ENCODE peak calls at places on chromosome X, in ten cellular contexts. F, S, T, N, J, I, D, V, Z and L are unnamed samples.

GRCh38 chrX:129772796-129773431 is 6.8 kb upstream of the SASH3 start:
- DNase-seq in D (no peak), J (peak), T (no peak), V (no peak), Z (no peak), S (no peak), I (no peak), F (no peak), N (no peak), L (peak)

GRCh38 chrX:155841232-155841631 is 39.9 kb upstream of the VAMP7 start:
- DNase-seq in N (no peak), F (no peak), I (no peak), J (no peak), Z (no peak), T (no peak), D (no peak), V (no peak), S (no peak), L (peak)

GRCh38 chrX:29797156-29797555 is 418.2 kb upstream of the MAGEB2 start:
- DNase-seq in D (no peak), N (no peak), V (no peak), Z (no peak), F (no peak), I (no peak), J (no peak), T (no peak), S (no peak), L (no peak)

GRCh38 chrX:68684291-68684918 is 36.9 kb downstream of the STARD8 start:
- DNase-seq in I (no peak), Z (no peak), S (peak), T (peak), N (peak), D (no peak), F (no peak), J (peak), V (no peak), L (peak)

GRCh38 chrX:126820700-126821420 is 1.3 kb downstream of the PRR32 start:
- DNase-seq in V (no peak), N (no peak), J (no peak), F (no peak), Z (no peak), D (no peak), I (no peak), S (no peak), T (no peak), L (no peak)

GRCh38 chrX:101462892-101463291 is 22.4 kb upstream of the ARMCX4 start:
- DNase-seq in D (no peak), Z (no peak), F (peak), N (peak), T (no peak), J (no peak), I (no peak), S (no peak), V (peak), L (peak)

GRCh38 chrX:53321216-53321942 is 40.0 kb upstream of the IQSEC2 start:
- DNase-seq in J (no peak), V (no peak), D (no peak), N (no peak), Z (no peak), F (no peak), S (no peak), T (no peak), I (no peak), L (peak)

GRCh38 chrX:100976211-100976610 is 6.7 kb downstream of the ARL13A start:
- DNase-seq in Z (no peak), T (no peak), V (peak), N (no peak), J (no peak), I (no peak), F (no peak), D (no peak), S (no peak), L (no peak)

GRCh38 chrX:434946-435345 is 48.2 kb upstream of the PPP2R3B start:
- DNase-seq in Z (no peak), I (no peak), J (peak), N (no peak), D (peak), T (no peak), V (no peak), S (no peak), F (no peak), L (no peak)

GRCh38 chrX:8879750-8880149 is 78.6 kb upstream of the FAM9A start:
- DNase-seq in N (peak), Z (no peak), T (no peak), F (peak), V (peak), S (no peak), D (no peak), J (no peak), I (no peak), L (peak)

GRCh38 chrX:136209016-136209738 is 42.0 kb downstream of the MAP7D3 start:
- DNase-seq in N (peak), F (peak), T (peak), I (no peak), Z (peak), S (peak), D (no peak), V (peak), J (no peak), L (peak)

GRCh38 chrX:149512225-149512885 is 7.2 kb upstream of the IDS start:
- DNase-seq in N (peak), V (peak), F (peak), D (peak), T (peak), Z (no peak), S (no peak), J (no peak), I (no peak), L (peak)

GRCh38 chrX:47502591-47503222 is 19.7 kb upstream of the ZNF41 start:
- DNase-seq in T (no peak), F (no peak), J (no peak), I (no peak), N (no peak), D (no peak), V (peak), S (no peak), Z (no peak), L (no peak)

GRCh38 chrX:15834827-15835595 is 19.6 kb downstream of the AP1S2 start:
- DNase-seq in S (no peak), Z (no peak), I (no peak), J (no peak), T (no peak), F (no peak), V (peak), D (no peak), N (no peak), L (no peak)

GRCh38 chrX:151902813-151903591 is 9.7 kb upstream of the MAGEA4 start:
- DNase-seq in J (no peak), Z (no peak), F (peak), D (no peak), I (no peak), S (peak), V (peak), N (peak), T (peak), L (no peak)

DNA sequence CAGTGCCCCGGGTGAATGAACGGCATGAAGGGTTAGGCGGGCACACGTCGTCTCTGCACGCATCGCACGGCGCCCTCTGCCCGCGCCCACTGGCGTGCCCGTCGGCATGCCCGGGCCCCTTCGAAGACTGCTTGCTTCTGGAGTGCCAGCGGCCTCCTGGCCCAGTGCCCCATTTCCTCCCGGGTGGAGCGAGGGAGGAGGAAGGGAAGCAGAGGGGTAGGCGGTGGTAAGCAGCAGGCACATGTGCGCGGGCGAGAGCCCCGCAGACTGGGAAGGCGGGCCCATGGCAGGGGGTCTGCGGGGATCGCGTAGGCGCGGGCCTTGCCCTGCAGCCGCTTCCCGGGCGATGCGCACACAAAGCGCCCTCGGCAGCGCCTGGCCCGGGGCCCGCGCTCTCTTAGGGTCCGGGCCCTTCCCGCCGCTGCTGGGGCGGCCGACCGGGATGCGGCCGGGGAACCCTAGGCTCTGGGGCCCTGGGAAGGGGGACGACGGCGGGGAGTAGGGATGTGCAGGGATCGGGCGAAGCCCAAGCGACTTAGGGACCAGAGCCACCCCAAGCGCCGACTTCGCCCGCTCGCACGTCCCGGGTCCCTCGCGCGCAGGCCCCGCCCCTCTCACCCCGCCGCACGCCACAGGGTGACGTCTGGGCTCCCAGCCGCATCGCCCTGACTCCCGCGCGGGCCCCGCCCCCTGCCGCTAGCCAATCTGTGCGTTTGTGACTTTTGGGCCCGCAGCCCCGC is 866 bp upstream of the EMD start:
- DNase-seq in F (no peak), V (peak), J (peak), I (no peak), N (peak), T (no peak), D (no peak), S (no peak), Z (peak), L (no peak)
- TF ChIP-seq POLR2A in F (peak), V (peak), J (peak), I (peak), N (peak), T (peak), D (peak), S (peak), Z (peak), L (peak)

GRCh38 chrX:71621644-71622346 is 3.5 kb upstream of the CXCR3 start:
- DNase-seq in V (peak), J (no peak), S (no peak), N (no peak), Z (no peak), F (no peak), I (no peak), T (no peak), D (no peak), L (no peak)

GRCh38 chrX:71623105-71623450 is 4.8 kb upstream of the CXCR3 start:
- DNase-seq in I (no peak), T (no peak), F (no peak), Z (no peak), S (no peak), V (no peak), N (no peak), D (no peak), J (no peak), L (no peak)

GRCh38 chrX:71623714-71624113 is 5.4 kb upstream of the CXCR3 start:
- DNase-seq in J (no peak), N (no peak), T (no peak), Z (no peak), S (no peak), F (no peak), I (no peak), D (no peak), V (no peak), L (peak)

GRCh38 chrX:71625471-71625870 is 7.2 kb upstream of the CXCR3 start:
- DNase-seq in D (no peak), T (no peak), J (no peak), Z (no peak), N (no peak), S (no peak), V (no peak), I (no peak), F (no peak), L (no peak)

DNA sequence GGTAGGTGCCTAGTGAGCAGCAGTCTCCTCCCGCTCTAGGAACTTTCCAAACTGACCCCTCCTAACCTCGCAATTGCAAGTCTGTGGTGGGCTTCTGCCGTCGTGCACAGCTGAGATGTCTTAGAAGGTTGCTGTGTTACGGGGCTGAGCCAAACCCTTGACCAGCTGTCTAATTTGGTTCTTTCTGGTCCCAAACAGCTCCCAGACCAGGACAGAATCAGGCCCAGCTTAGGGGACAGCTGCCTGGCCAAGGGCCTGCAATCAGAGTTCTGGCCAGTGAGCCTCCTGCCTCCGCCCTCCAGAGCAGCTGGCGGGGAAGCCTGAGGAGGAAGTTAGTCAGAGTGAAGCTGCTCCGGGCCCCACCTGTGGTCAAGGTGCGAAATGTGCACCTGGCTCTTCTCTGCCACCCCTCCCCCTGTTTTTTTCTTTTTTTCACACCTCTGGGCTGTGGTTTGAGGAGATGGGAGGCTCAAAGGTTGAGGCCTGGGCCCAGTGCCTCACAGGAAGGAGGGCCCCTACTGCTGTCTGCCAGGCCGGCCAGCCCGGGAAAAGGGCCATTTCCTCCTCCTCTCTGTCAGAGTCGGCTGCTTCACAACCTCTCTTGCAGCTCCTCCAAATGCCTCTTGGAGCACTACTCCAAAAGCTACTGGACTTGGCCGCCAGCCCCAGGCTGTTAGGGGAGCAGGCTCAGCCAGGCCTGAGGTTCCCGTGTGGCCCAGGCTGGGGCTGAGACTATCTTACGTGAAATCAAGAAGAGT is 4.2 kb upstream of the CXCR3 start:
- DNase-seq in I (no peak), V (peak), S (peak), D (peak), J (peak), F (peak), N (peak), Z (peak), T (peak), L (peak)
- TF ChIP-seq POLR2A in I (no peak), V (no peak), S (no peak), D (no peak), J (no peak), F (no peak), N (no peak), Z (no peak), T (no peak), L (no peak)

GRCh38 chrX:23662187-23662586 is 5.1 kb upstream of the PRDX4 start:
- DNase-seq in D (no peak), N (no peak), F (no peak), S (no peak), I (no peak), Z (no peak), V (no peak), T (no peak), J (no peak), L (no peak)

GRCh38 chrX:23666282-23666681 is 1.0 kb upstream of the PRDX4 start:
- DNase-seq in V (no peak), Z (no peak), D (no peak), T (no peak), N (no peak), F (no peak), J (no peak), S (no peak), I (no peak), L (peak)

GRCh38 chrX:23668335-23668734 is 1.0 kb downstream of the PRDX4 start:
- DNase-seq in F (no peak), N (peak), T (no peak), I (no peak), V (no peak), D (no peak), S (no peak), Z (no peak), J (no peak), L (peak)

GRCh38 chrX:23662853-23663252 is 4.4 kb upstream of the PRDX4 start:
- DNase-seq in D (no peak), V (peak), F (no peak), I (no peak), S (no peak), J (no peak), N (no peak), T (no peak), Z (no peak), L (no peak)

GRCh38 chrX:23667239-23668177 is at the start of gene PRDX4:
- DNase-seq in S (peak), N (peak), Z (peak), J (peak), T (peak), I (peak), F (peak), D (peak), V (peak), L (peak)
- TF ChIP-seq POLR2A in S (peak), N (peak), Z (peak), J (peak), T (peak), I (peak), F (peak), D (peak), V (peak), L (peak)

GRCh38 chrX:20265221-20265725 is 1.4 kb downstream of the RPS6KA3 start:
- DNase-seq in F (peak), T (peak), I (no peak), D (peak), J (peak), N (peak), S (peak), Z (peak), V (peak), L (peak)
- TF ChIP-seq POLR2A in F (no peak), T (no peak), I (peak), D (no peak), J (peak), N (no peak), S (peak), Z (peak), V (peak), L (no peak)

GRCh38 chrX:41688154-41688553 is 619 bp upstream of the GPR34 start:
- DNase-seq in D (no peak), N (no peak), S (no peak), V (no peak), I (no peak), F (no peak), T (no peak), J (no peak), Z (no peak), L (peak)

GRCh38 chrX:41686788-41687187 is 2.0 kb upstream of the GPR34 start:
- DNase-seq in F (no peak), V (no peak), J (no peak), D (no peak), Z (no peak), T (no peak), S (no peak), I (no peak), N (no peak), L (peak)

GRCh38 chrX:41689711-41690110 is 938 bp downstream of the GPR34 start:
- DNase-seq in Z (no peak), T (no peak), N (no peak), J (no peak), D (no peak), S (no peak), F (no peak), I (no peak), V (no peak), L (no peak)

GRCh38 chrX:41692162-41692749 is 3.5 kb downstream of the GPR34 start:
- DNase-seq in N (no peak), D (no peak), T (no peak), S (no peak), F (no peak), I (no peak), V (peak), J (no peak), Z (no peak), L (no peak)

GRCh38 chrX:41688835-41689234 is at the start of gene GPR34:
- DNase-seq in D (no peak), S (no peak), V (no peak), N (no peak), F (no peak), T (no peak), Z (no peak), J (no peak), I (no peak), L (peak)
- TF ChIP-seq POLR2A in D (no peak), S (no peak), V (no peak), N (no peak), F (no peak), T (no peak), Z (no peak), J (no peak), I (no peak), L (no peak)

GRCh38 chrX:133373366-133374079 is 41.8 kb downstream of the GPC4 start:
- DNase-seq in Z (no peak), T (no peak), S (no peak), J (no peak), D (no peak), V (no peak), N (no peak), I (no peak), F (no peak), L (no peak)

GRCh38 chrX:133376422-133376821 is 38.9 kb downstream of the GPC4 start:
- DNase-seq in I (no peak), D (no peak), S (no peak), J (no peak), T (no peak), F (no peak), V (no peak), Z (no peak), N (no peak), L (no peak)

GRCh38 chrX:133370719-133371275 is 44.5 kb downstream of the GPC4 start:
- DNase-seq in S (no peak), N (no peak), T (no peak), J (no peak), V (no peak), F (no peak), D (no peak), I (no peak), Z (no peak), L (no peak)

GRCh38 chrX:133375558-133376340 is 39.5 kb downstream of the GPC4 start:
- DNase-seq in V (no peak), Z (peak), T (no peak), S (peak), I (no peak), J (no peak), N (no peak), F (no peak), D (no peak), L (no peak)

GRCh38 chrX:133374874-133375387 is 40.4 kb downstream of the GPC4 start:
- DNase-seq in I (no peak), J (no peak), N (no peak), V (no peak), Z (no peak), F (no peak), T (no peak), S (no peak), D (no peak), L (no peak)
- TF ChIP-seq POLR2A in I (no peak), J (no peak), N (no peak), V (no peak), Z (no peak), F (no peak), T (no peak), S (no peak), D (no peak), L (no peak)

GRCh38 chrX:41010188-41010846 is 74.9 kb upstream of the USP9X start:
- DNase-seq in D (peak), J (peak), S (peak), V (peak), Z (peak), I (peak), N (peak), T (peak), F (peak), L (peak)
- TF ChIP-seq POLR2A in D (no peak), J (peak), S (no peak), V (peak), Z (peak), I (no peak), N (peak), T (no peak), F (peak), L (no peak)

GRCh38 chrX:48696301-48697181 is at the start of gene SUV39H1:
- DNase-seq in S (peak), N (peak), J (peak), I (peak), D (peak), T (peak), F (peak), Z (peak), V (peak), L (peak)
- TF ChIP-seq POLR2A in S (peak), N (peak), J (peak), I (peak), D (peak), T (peak), F (peak), Z (peak), V (no peak), L (peak)

DNA sequence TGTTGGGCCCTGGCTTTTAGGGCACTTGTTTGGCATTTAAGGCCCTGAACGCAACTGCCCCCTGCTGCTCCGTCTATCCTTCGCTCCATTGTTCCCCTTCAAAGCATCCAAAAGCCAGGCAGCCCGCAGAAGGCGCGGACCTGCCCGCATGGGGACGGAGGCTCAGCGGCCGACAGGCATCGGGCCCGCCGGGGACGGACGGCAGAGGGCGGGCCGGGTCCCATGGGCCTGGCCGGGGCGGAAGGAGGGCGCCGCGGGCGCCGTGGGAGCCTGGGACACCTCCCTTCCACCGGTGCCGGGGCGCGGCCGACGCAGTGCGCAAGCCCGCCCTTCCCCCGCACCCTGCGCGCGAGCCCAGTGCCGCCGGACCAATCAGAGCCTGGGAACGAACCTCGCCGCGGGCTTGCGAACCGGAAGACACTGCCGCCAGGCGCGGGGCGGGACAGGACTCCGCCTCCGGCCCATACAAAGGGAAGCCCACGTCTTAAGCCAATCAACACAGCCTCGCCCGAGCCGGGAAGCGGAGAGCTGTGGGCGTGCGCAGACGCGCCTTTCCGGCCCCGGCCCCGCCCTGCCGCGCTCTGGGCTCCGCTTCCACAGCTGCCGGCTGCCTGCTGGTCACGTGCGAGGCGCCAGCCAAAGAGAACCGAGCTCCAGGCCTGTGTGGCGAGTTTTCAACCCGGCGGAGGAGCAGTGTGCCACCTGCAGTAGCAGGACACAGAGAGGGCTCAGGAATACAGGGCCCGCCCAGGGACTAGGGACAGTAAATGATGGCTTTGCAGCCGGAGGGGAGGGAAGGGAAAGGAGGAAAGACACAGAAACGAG is 2.1 kb upstream of the ARHGAP4 start:
- DNase-seq in Z (peak), T (peak), S (peak), N (peak), I (peak), F (peak), V (peak), J (peak), D (peak), L (peak)
- TF ChIP-seq POLR2A in Z (peak), T (peak), S (peak), N (no peak), I (peak), F (peak), V (peak), J (peak), D (no peak), L (peak)